ENCODE peak calls at places on chromosome 19, in five cellular contexts. K, A, L, U and Z are unnamed samples.
A peak's percentile ranks its signal among the peaks of the same experiment; 100 is the strongest.

GRCh38 chr19:40089462-40089861 is 1.3 kb downstream of the ZNF780A start:
- DNase-seq in K (no peak), A (peak; percentile 61), L (no peak), U (no peak), Z (no peak)

GRCh38 chr19:41001243-41001971 is 10.3 kb downstream of the CYP2B6 start:
- DNase-seq in K (no peak), A (no peak), L (no peak), U (no peak), Z (no peak)

GRCh38 chr19:2016041-2016807 is 710 bp upstream of the BTBD2 start:
- DNase-seq in K (peak; percentile 53), A (peak; percentile 90), L (peak; percentile 46), U (peak; percentile 57), Z (peak; percentile 95)

GRCh38 chr19:1428738-1429391 is 9.3 kb upstream of the RPS15 start:
- DNase-seq in K (no peak), A (no peak), L (no peak), U (no peak), Z (no peak)

GRCh38 chr19:31223805-31224534 is 125.3 kb downstream of the TSHZ3 start:
- DNase-seq in K (no peak), A (peak; percentile 98), L (no peak), U (peak; percentile 84), Z (peak; percentile 79)

GRCh38 chr19:17090501-17091074 is 15.0 kb downstream of the MYO9B start:
- DNase-seq in K (no peak), A (peak; percentile 15), L (no peak), U (peak; percentile 24), Z (no peak)

GRCh38 chr19:13051581-13052165 is 51.0 kb downstream of the LYL1 start:
- DNase-seq in K (peak; percentile 10), A (no peak), L (peak; percentile 6), U (peak; percentile 29), Z (no peak)

GRCh38 chr19:52138614-52139290 is 986 bp downstream of the ZNF616 start:
- DNase-seq in K (no peak), A (no peak), L (no peak), U (peak; percentile 5), Z (peak; percentile 21)

GRCh38 chr19:328025-328505 is 16.5 kb downstream of the MIER2 start:
- DNase-seq in K (no peak), A (no peak), L (no peak), U (no peak), Z (no peak)

GRCh38 chr19:16542894-16543498 is 759 bp upstream of the CHERP start:
- DNase-seq in K (no peak), A (peak; percentile 6), L (no peak), U (peak; percentile 10), Z (no peak)

GRCh38 chr19:35963514-35963913 is 27.3 kb downstream of the LRFN3 start:
- DNase-seq in K (peak; percentile 48), A (peak; percentile 62), L (peak; percentile 44), U (peak; percentile 40), Z (peak; percentile 65)

GRCh38 chr19:2081873-2082810 is 14.0 kb downstream of the MOB3A start:
- DNase-seq in K (peak; percentile 40), A (no peak), L (no peak), U (no peak), Z (no peak)

GRCh38 chr19:8069116-8069973 is 16.8 kb downstream of the CCL25 start:
- DNase-seq in K (no peak), A (no peak), L (no peak), U (no peak), Z (no peak)